ENCODE peak calls at places on chromosomes 2 and 18, in five cellular contexts. U is caudate nucleus, J is left cardiac atrium, X is stomach, O is adrenal gland. M is an unnamed sample.

GRCh38 chr18:72458256-72458655 is 85.9 kb downstream of the CBLN2 start:
- DNase-seq in U (no peak), J (no peak), X (no peak), O (no peak), M (no peak)

GRCh38 chr2:40169430-40169829 is 282.5 kb downstream of the SLC8A1 start:
- DNase-seq in U (no peak), J (no peak), X (no peak), O (no peak), M (no peak)

GRCh38 chr2:128441341-128442052 is 122.8 kb upstream of the HS6ST1 start:
- DNase-seq in U (no peak), J (no peak), X (peak), O (no peak), M (no peak)

GRCh38 chr2:224287533-224287932 is 114.4 kb downstream of the FAM124B start:
- DNase-seq in U (no peak), J (no peak), X (no peak), O (no peak), M (no peak)

GRCh38 chr2:132463719-132464118 is 47.1 kb downstream of the GPR39 start:
- DNase-seq in U (no peak), J (no peak), X (no peak), O (no peak), M (no peak)

GRCh38 chr18:50030146-50030545 is 164.8 kb downstream of the MYO5B start:
- DNase-seq in U (no peak), J (no peak), X (no peak), O (no peak), M (no peak)

GRCh38 chr18:57900906-57901305 is 97.8 kb upstream of the ATP8B1 start:
- DNase-seq in U (no peak), J (no peak), X (no peak), O (no peak), M (no peak)

GRCh38 chr2:8456149-8457091 is 225.4 kb upstream of the ID2 start:
- DNase-seq in U (no peak), J (no peak), X (peak), O (no peak), M (no peak)

GRCh38 chr2:87401726-87402345 is 346.1 kb upstream of the PLGLB2 start:
- DNase-seq in U (no peak), J (no peak), X (no peak), O (no peak), M (no peak)

GRCh38 chr2:44291281-44292248 is 16.3 kb downstream of the SLC3A1 start:
- DNase-seq in U (peak), J (no peak), X (peak), O (peak), M (peak)

GRCh38 chr2:218832520-218832919 is 917 bp upstream of the PRKAG3 start:
- DNase-seq in U (no peak), J (peak), X (no peak), O (no peak), M (no peak)

GRCh38 chr2:210188755-210189154 is 17.5 kb upstream of the KANSL1L start:
- DNase-seq in U (no peak), J (no peak), X (no peak), O (no peak), M (no peak)

GRCh38 chr2:241561811-241562210 is 3.3 kb downstream of the BOK start:
- DNase-seq in U (peak), J (peak), X (peak), O (peak), M (no peak)

GRCh38 chr18:21496277-21496835 is 104.1 kb downstream of the ESCO1 start:
- DNase-seq in U (no peak), J (no peak), X (no peak), O (peak), M (no peak)

GRCh38 chr2:98601532-98602132 is 6.7 kb downstream of the COA5 start:
- DNase-seq in U (no peak), J (no peak), X (no peak), O (no peak), M (peak)

GRCh38 chr2:230124235-230124634 is 55.5 kb upstream of the SLC16A14 start:
- DNase-seq in U (no peak), J (no peak), X (no peak), O (no peak), M (no peak)

GRCh38 chr2:85477884-85478283 is 59.4 kb downstream of the SH2D6 start:
- DNase-seq in U (no peak), J (no peak), X (no peak), O (no peak), M (no peak)

GRCh38 chr2:68857855-68858456 is 13.2 kb downstream of the BMP10 start:
- DNase-seq in U (no peak), J (no peak), X (no peak), O (no peak), M (no peak)

GRCh38 chr2:216588771-216589363 is 44.4 kb upstream of the IGFBP2 start:
- DNase-seq in U (no peak), J (no peak), X (no peak), O (no peak), M (no peak)

GRCh38 chr18:45566025-45566740 is 49.1 kb upstream of the SLC14A2 start:
- DNase-seq in U (no peak), J (peak), X (no peak), O (peak), M (no peak)

GRCh38 chr2:74206180-74206688 is 7.8 kb downstream of the MTHFD2 start:
- DNase-seq in U (no peak), J (no peak), X (peak), O (no peak), M (no peak)

GRCh38 chr2:191740016-191740419 is 62.1 kb downstream of the NABP1 start:
- DNase-seq in U (no peak), J (no peak), X (no peak), O (no peak), M (no peak)

GRCh38 chr2:128215897-128216645 is 102.6 kb downstream of the HS6ST1 start:
- DNase-seq in U (no peak), J (no peak), X (no peak), O (no peak), M (no peak)

GRCh38 chr2:66827851-66828250 is 392.9 kb downstream of the MEIS1 start:
- DNase-seq in U (no peak), J (no peak), X (no peak), O (no peak), M (no peak)

GRCh38 chr18:39326772-39327171 is 1761.2 kb upstream of the CELF4 start:
- DNase-seq in U (no peak), J (no peak), X (no peak), O (no peak), M (no peak)

GRCh38 chr2:235390108-235390815 is 103.6 kb upstream of the AGAP1 start:
- DNase-seq in U (no peak), J (peak), X (no peak), O (no peak), M (no peak)

GRCh38 chr18:42229211-42230210 is 274.5 kb downstream of the PIK3C3 start:
- DNase-seq in U (no peak), J (no peak), X (no peak), O (no peak), M (no peak)

GRCh38 chr18:47036298-47036874 is 965 bp upstream of the ELOA2 start:
- DNase-seq in U (no peak), J (no peak), X (no peak), O (peak), M (peak)

M was measured in NCI-H2029 treated with DMSO at 0.1 percent for 48 hours.